ENCODE peak calls at places on chromosomes 11 and 22, in six cellular contexts. N, M, R, B, U and K are unnamed samples.

GRCh38 chr11:45771194-45771941 is 33.6 kb upstream of the SLC35C1 start:
- DNase-seq in N (peak), M (peak), R (peak), B (peak), U (peak), K (peak)

GRCh38 chr22:37381489-37381888 is 45.8 kb downstream of the ELFN2 start:
- DNase-seq in N (no peak), M (no peak), R (no peak), B (no peak), U (no peak), K (peak)

GRCh38 chr22:41415554-41415953 is 31.0 kb downstream of the TOB2 start:
- DNase-seq in N (no peak), M (no peak), R (no peak), B (no peak), U (no peak), K (no peak)

GRCh38 chr11:120773501-120774031 is 250.3 kb upstream of the TBCEL start:
- DNase-seq in N (no peak), M (peak), R (no peak), B (no peak), U (no peak), K (peak)

GRCh38 chr11:31821235-31821764 is 10.2 kb upstream of the PAX6 start:
- DNase-seq in N (no peak), M (no peak), R (no peak), B (no peak), U (no peak), K (no peak)

GRCh38 chr22:29541845-29542244 is 11.7 kb downstream of the THOC5 start:
- DNase-seq in N (no peak), M (no peak), R (no peak), B (no peak), U (no peak), K (no peak)

GRCh38 chr11:105618343-105618955 is 8.6 kb downstream of the GRIA4 start:
- DNase-seq in N (peak), M (no peak), R (no peak), B (no peak), U (no peak), K (no peak)

GRCh38 chr11:98740335-98740734 is 280.4 kb upstream of the CNTN5 start:
- DNase-seq in N (no peak), M (no peak), R (no peak), B (no peak), U (no peak), K (no peak)

GRCh38 chr11:95301497-95301896 is 70.5 kb upstream of the SESN3 start:
- DNase-seq in N (no peak), M (peak), R (no peak), B (no peak), U (no peak), K (no peak)

GRCh38 chr11:65558785-65559509 is 788 bp upstream of the LTBP3 start:
- DNase-seq in N (peak), M (no peak), R (no peak), B (no peak), U (no peak), K (no peak)

GRCh38 chr22:37696657-37697539 is at the start of gene TRIOBP:
- DNase-seq in N (peak), M (peak), R (peak), B (peak), U (peak), K (peak)

GRCh38 chr22:17824452-17824851 is 50.2 kb upstream of the BID start:
- DNase-seq in N (no peak), M (no peak), R (no peak), B (no peak), U (no peak), K (no peak)

GRCh38 chr11:60777572-60777971 is 7.6 kb upstream of the MS4A10 start:
- DNase-seq in N (no peak), M (peak), R (no peak), B (no peak), U (no peak), K (peak)

GRCh38 chr11:108302121-108302785 is 79.4 kb downstream of the ATM start:
- DNase-seq in N (no peak), M (no peak), R (no peak), B (no peak), U (no peak), K (no peak)

GRCh38 chr11:126716456-126717083 is 284.0 kb downstream of the KIRREL3 start:
- DNase-seq in N (no peak), M (peak), R (peak), B (peak), U (no peak), K (peak)

GRCh38 chr11:43984039-43984438 is 41.6 kb downstream of the C11orf96 start:
- DNase-seq in N (no peak), M (no peak), R (no peak), B (no peak), U (no peak), K (no peak)

GRCh38 chr11:94511932-94512781 is at the start of gene C11orf97:
- DNase-seq in N (no peak), M (peak), R (peak), B (peak), U (peak), K (no peak)

GRCh38 chr11:117970400-117971024 is 15.7 kb upstream of the IL10RA start:
- DNase-seq in N (no peak), M (no peak), R (no peak), B (no peak), U (no peak), K (no peak)

GRCh38 chr11:623999-624704 is 603 bp downstream of the CDHR5 start:
- DNase-seq in N (no peak), M (peak), R (no peak), B (no peak), U (no peak), K (no peak)

GRCh38 chr11:64357904-64358535 is 942 bp upstream of the RPS6KA4 start:
- DNase-seq in N (no peak), M (peak), R (no peak), B (peak), U (peak), K (peak)

GRCh38 chr11:96185220-96185768 is 157.7 kb downstream of the MAML2 start:
- DNase-seq in N (no peak), M (no peak), R (no peak), B (no peak), U (no peak), K (no peak)

GRCh38 chr11:2631161-2631560 is 68.6 kb downstream of the KCNQ1OT1 start:
- DNase-seq in N (no peak), M (no peak), R (no peak), B (no peak), U (no peak), K (no peak)

GRCh38 chr22:28808716-28809355 is 8.5 kb upstream of the XBP1 start:
- DNase-seq in N (no peak), M (no peak), R (no peak), B (no peak), U (no peak), K (no peak)

GRCh38 chr11:124983674-124984511 is 29.9 kb downstream of the CCDC15 start:
- DNase-seq in N (no peak), M (no peak), R (no peak), B (no peak), U (no peak), K (no peak)